ENCODE peak calls at places on chromosomes 4 and X, in six cellular contexts. One of them, this sample, is unnamed.

GRCh38 chr4:168162604-168163003 is 70.3 kb downstream of the ANXA10 start:
- DNase-seq in upper lobe of right lung: no peak
- DNase-seq in right cardiac atrium: no peak
- DNase-seq in left ventricle myocardium inferior: no peak
- DNase-seq in aorta: no peak
- DNase-seq in Peyer's patch: no peak
- DNase-seq in this sample: no peak

GRCh38 chrX:39821011-39821708 is 276.6 kb downstream of the BCOR start:
- DNase-seq in upper lobe of right lung: no peak
- DNase-seq in aorta: peak
- DNase-seq in right cardiac atrium: peak
- DNase-seq in Peyer's patch: no peak
- DNase-seq in left ventricle myocardium inferior: peak
- DNase-seq in this sample: no peak

GRCh38 chr4:52157641-52158316 is 106.7 kb downstream of the SPATA18 start:
- DNase-seq in left ventricle myocardium inferior: no peak
- DNase-seq in right cardiac atrium: no peak
- DNase-seq in upper lobe of right lung: no peak
- DNase-seq in aorta: no peak
- DNase-seq in Peyer's patch: no peak
- DNase-seq in this sample: no peak

GRCh38 chr4:98564847-98565246 is 93.6 kb downstream of the TSPAN5 start:
- DNase-seq in aorta: no peak
- DNase-seq in upper lobe of right lung: no peak
- DNase-seq in right cardiac atrium: no peak
- DNase-seq in Peyer's patch: no peak
- DNase-seq in left ventricle myocardium inferior: no peak
- DNase-seq in this sample: no peak

GRCh38 chr4:24837781-24838180 is 42.4 kb downstream of the SOD3 start:
- DNase-seq in left ventricle myocardium inferior: no peak
- DNase-seq in right cardiac atrium: no peak
- DNase-seq in upper lobe of right lung: no peak
- DNase-seq in aorta: no peak
- DNase-seq in Peyer's patch: no peak
- DNase-seq in this sample: no peak

GRCh38 chr4:79087091-79087490 is 147.9 kb upstream of the PAQR3 start:
- DNase-seq in Peyer's patch: no peak
- DNase-seq in upper lobe of right lung: no peak
- DNase-seq in left ventricle myocardium inferior: no peak
- DNase-seq in aorta: no peak
- DNase-seq in right cardiac atrium: no peak
- DNase-seq in this sample: no peak

GRCh38 chrX:63128509-63128908 is 222.6 kb downstream of the SPIN4 start:
- DNase-seq in right cardiac atrium: no peak
- DNase-seq in aorta: no peak
- DNase-seq in upper lobe of right lung: no peak
- DNase-seq in Peyer's patch: no peak
- DNase-seq in left ventricle myocardium inferior: no peak
- DNase-seq in this sample: peak

GRCh38 chr4:120088507-120088906 is 21.9 kb upstream of the MAD2L1 start:
- DNase-seq in right cardiac atrium: no peak
- DNase-seq in aorta: no peak
- DNase-seq in upper lobe of right lung: no peak
- DNase-seq in left ventricle myocardium inferior: no peak
- DNase-seq in Peyer's patch: no peak
- DNase-seq in this sample: no peak

GRCh38 chrX:129761596-129761995 is 18.2 kb upstream of the SASH3 start:
- DNase-seq in left ventricle myocardium inferior: no peak
- DNase-seq in upper lobe of right lung: no peak
- DNase-seq in aorta: no peak
- DNase-seq in Peyer's patch: no peak
- DNase-seq in right cardiac atrium: no peak
- DNase-seq in this sample: no peak

GRCh38 chr4:76279462-76279861 is 27.1 kb upstream of the STBD1 start:
- DNase-seq in Peyer's patch: peak
- DNase-seq in left ventricle myocardium inferior: no peak
- DNase-seq in upper lobe of right lung: no peak
- DNase-seq in right cardiac atrium: no peak
- DNase-seq in aorta: no peak
- DNase-seq in this sample: no peak

GRCh38 chr4:123043013-123043412 is 120.6 kb upstream of the NUDT6 start:
- DNase-seq in Peyer's patch: no peak
- DNase-seq in upper lobe of right lung: no peak
- DNase-seq in right cardiac atrium: no peak
- DNase-seq in left ventricle myocardium inferior: no peak
- DNase-seq in aorta: no peak
- DNase-seq in this sample: no peak

GRCh38 chr4:110798682-110799081 is 175.8 kb upstream of the PITX2 start:
- DNase-seq in upper lobe of right lung: no peak
- DNase-seq in left ventricle myocardium inferior: no peak
- DNase-seq in right cardiac atrium: no peak
- DNase-seq in Peyer's patch: no peak
- DNase-seq in aorta: no peak
- DNase-seq in this sample: no peak

GRCh38 chr4:124955476-124955875 is 242.9 kb upstream of the ANKRD50 start:
- DNase-seq in right cardiac atrium: no peak
- DNase-seq in upper lobe of right lung: no peak
- DNase-seq in aorta: no peak
- DNase-seq in Peyer's patch: no peak
- DNase-seq in left ventricle myocardium inferior: no peak
- DNase-seq in this sample: no peak

GRCh38 chr4:7000421-7001176 is 42.6 kb upstream of the TADA2B start:
- DNase-seq in left ventricle myocardium inferior: no peak
- DNase-seq in upper lobe of right lung: no peak
- DNase-seq in right cardiac atrium: peak
- DNase-seq in Peyer's patch: no peak
- DNase-seq in aorta: peak
- DNase-seq in this sample: peak

GRCh38 chrX:97597954-97598353 is 714.2 kb downstream of the RPA4 start:
- DNase-seq in aorta: no peak
- DNase-seq in right cardiac atrium: no peak
- DNase-seq in Peyer's patch: no peak
- DNase-seq in upper lobe of right lung: no peak
- DNase-seq in left ventricle myocardium inferior: no peak
- DNase-seq in this sample: no peak

GRCh38 chr4:29336851-29337250 is 1383.3 kb upstream of the PCDH7 start:
- DNase-seq in Peyer's patch: no peak
- DNase-seq in right cardiac atrium: no peak
- DNase-seq in upper lobe of right lung: no peak
- DNase-seq in left ventricle myocardium inferior: no peak
- DNase-seq in aorta: no peak
- DNase-seq in this sample: no peak

GRCh38 chr4:54626113-54626512 is 31.6 kb upstream of the KIT start:
- DNase-seq in aorta: no peak
- DNase-seq in right cardiac atrium: no peak
- DNase-seq in left ventricle myocardium inferior: no peak
- DNase-seq in Peyer's patch: no peak
- DNase-seq in upper lobe of right lung: no peak
- DNase-seq in this sample: no peak

GRCh38 chr4:122827899-122828601 is 1.4 kb downstream of the FGF2 start:
- DNase-seq in right cardiac atrium: no peak
- DNase-seq in left ventricle myocardium inferior: no peak
- DNase-seq in aorta: peak
- DNase-seq in upper lobe of right lung: no peak
- DNase-seq in Peyer's patch: peak
- DNase-seq in this sample: no peak

GRCh38 chrX:45479835-45480422 is 279.3 kb upstream of the DIPK2B start:
- DNase-seq in Peyer's patch: no peak
- DNase-seq in right cardiac atrium: no peak
- DNase-seq in left ventricle myocardium inferior: no peak
- DNase-seq in upper lobe of right lung: no peak
- DNase-seq in aorta: no peak
- DNase-seq in this sample: no peak

GRCh38 chrX:137565921-137566745 is at the start of gene ZIC3:
- DNase-seq in right cardiac atrium: peak
- DNase-seq in upper lobe of right lung: peak
- DNase-seq in left ventricle myocardium inferior: peak
- DNase-seq in Peyer's patch: no peak
- DNase-seq in aorta: peak
- DNase-seq in this sample: peak

GRCh38 chr4:143625632-143626031 is 74.8 kb downstream of the FREM3 start:
- DNase-seq in left ventricle myocardium inferior: no peak
- DNase-seq in Peyer's patch: no peak
- DNase-seq in aorta: no peak
- DNase-seq in upper lobe of right lung: no peak
- DNase-seq in right cardiac atrium: no peak
- DNase-seq in this sample: no peak
- H3K27ac ChIP-seq in left ventricle myocardium inferior: peak
- H3K27ac ChIP-seq in Peyer's patch: no peak
- H3K27ac ChIP-seq in aorta: peak
- H3K27ac ChIP-seq in upper lobe of right lung: no peak
- H3K27ac ChIP-seq in right cardiac atrium: no peak
- H3K27ac ChIP-seq in this sample: no peak

GRCh38 chr4:13484749-13485345 is 707 bp upstream of the RAB28 start:
- DNase-seq in right cardiac atrium: no peak
- DNase-seq in upper lobe of right lung: no peak
- DNase-seq in aorta: no peak
- DNase-seq in Peyer's patch: no peak
- DNase-seq in left ventricle myocardium inferior: no peak
- DNase-seq in this sample: no peak
- H3K27ac ChIP-seq in right cardiac atrium: peak
- H3K27ac ChIP-seq in upper lobe of right lung: peak
- H3K27ac ChIP-seq in aorta: peak
- H3K27ac ChIP-seq in Peyer's patch: peak
- H3K27ac ChIP-seq in left ventricle myocardium inferior: peak
- H3K27ac ChIP-seq in this sample: peak

DNA sequence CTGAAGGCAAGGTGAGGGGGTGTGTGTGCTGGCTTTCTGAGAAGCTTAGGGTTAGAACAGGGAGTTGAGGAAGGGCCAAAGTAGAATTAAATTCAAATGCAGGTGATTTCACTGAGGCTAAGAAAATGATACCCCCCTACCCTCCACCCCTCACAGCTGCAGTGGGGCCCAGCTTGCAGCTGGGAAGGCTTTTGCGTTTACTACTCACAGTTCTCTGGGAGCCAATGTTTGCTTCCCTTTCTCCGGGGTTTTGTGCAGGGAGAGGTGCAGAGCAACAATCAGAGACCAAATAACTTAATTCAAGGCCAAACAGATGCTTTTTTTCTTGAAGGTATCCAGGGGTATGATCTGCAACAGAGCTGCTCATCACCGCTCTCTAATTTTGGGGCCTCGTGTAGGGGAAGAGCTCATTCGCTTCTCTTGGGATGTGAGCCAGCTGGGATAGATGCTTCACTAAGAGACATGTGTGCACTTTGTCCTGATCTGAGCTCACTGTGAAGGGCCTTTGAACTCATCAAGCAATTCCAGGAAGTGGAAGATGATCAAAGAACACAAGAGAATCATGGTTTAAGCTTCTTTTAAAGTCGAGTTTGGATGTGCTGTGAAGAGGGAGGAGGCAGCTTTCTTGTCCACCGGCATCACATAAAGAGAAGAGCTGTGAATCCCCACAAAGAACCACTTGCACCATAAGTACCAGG is 122.7 kb upstream of the C1GALT1C1 start:
- DNase-seq in right cardiac atrium: no peak
- DNase-seq in upper lobe of right lung: no peak
- DNase-seq in Peyer's patch: no peak
- DNase-seq in aorta: no peak
- DNase-seq in left ventricle myocardium inferior: no peak
- DNase-seq in this sample: no peak
- H3K27ac ChIP-seq in right cardiac atrium: no peak
- H3K27ac ChIP-seq in upper lobe of right lung: no peak
- H3K27ac ChIP-seq in Peyer's patch: peak
- H3K27ac ChIP-seq in aorta: no peak
- H3K27ac ChIP-seq in left ventricle myocardium inferior: no peak
- H3K27ac ChIP-seq in this sample: no peak

DNA sequence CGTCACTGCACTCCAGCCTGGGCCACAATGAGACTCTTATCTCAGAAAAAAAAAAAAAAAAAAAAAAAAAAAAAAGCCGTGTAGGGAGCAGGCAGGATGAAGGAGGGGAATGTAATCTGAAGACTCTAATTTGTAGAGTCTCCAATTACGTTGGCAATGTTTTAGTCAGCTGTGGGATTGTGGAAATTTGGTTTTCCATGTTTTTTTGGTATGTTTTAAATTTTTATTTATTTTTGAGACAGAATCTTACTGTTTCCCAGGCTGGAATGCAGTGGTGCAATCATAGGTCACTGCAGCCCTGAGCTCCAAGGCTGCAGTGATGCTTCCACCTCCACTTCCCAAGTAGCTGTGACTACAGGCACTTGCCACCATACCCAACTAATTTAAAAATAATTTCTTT is 56.5 kb downstream of the NSD2 start:
- DNase-seq in Peyer's patch: no peak
- DNase-seq in left ventricle myocardium inferior: no peak
- DNase-seq in upper lobe of right lung: no peak
- DNase-seq in right cardiac atrium: no peak
- DNase-seq in aorta: no peak
- DNase-seq in this sample: no peak
- H3K27ac ChIP-seq in Peyer's patch: no peak
- H3K27ac ChIP-seq in left ventricle myocardium inferior: no peak
- H3K27ac ChIP-seq in upper lobe of right lung: no peak
- H3K27ac ChIP-seq in right cardiac atrium: no peak
- H3K27ac ChIP-seq in aorta: no peak
- H3K27ac ChIP-seq in this sample: no peak